ENCODE peak calls at places on chromosomes 5 and 9, in five cellular contexts. One of them, this sample, is unnamed. For H3K4me1, the result is how much of the 10 kb centered on the place peaks cover.

GRCh38 chr5:62607615-62608014 is 29.0 kb downstream of the LRRC70 start:
- DNase-seq in colonic mucosa: no peak
- DNase-seq in PC-9: no peak
- DNase-seq in A549: no peak
- DNase-seq in CD8-positive, alpha-beta T cell: no peak
- DNase-seq in this sample: no peak

GRCh38 chr5:112024769-112025168 is 267.8 kb upstream of the NREP start:
- DNase-seq in A549: no peak
- DNase-seq in CD8-positive, alpha-beta T cell: no peak
- DNase-seq in colonic mucosa: no peak
- DNase-seq in PC-9: no peak
- DNase-seq in this sample: no peak

GRCh38 chr9:87766697-87767096 is 40.8 kb downstream of the CTSL start:
- DNase-seq in colonic mucosa: no peak
- DNase-seq in A549: no peak
- DNase-seq in CD8-positive, alpha-beta T cell: no peak
- DNase-seq in PC-9: peak
- DNase-seq in this sample: no peak

GRCh38 chr5:2779459-2779858 is 28.0 kb upstream of the IRX2 start:
- DNase-seq in colonic mucosa: no peak
- DNase-seq in PC-9: no peak
- DNase-seq in A549: no peak
- DNase-seq in CD8-positive, alpha-beta T cell: no peak
- DNase-seq in this sample: no peak

GRCh38 chr5:132420706-132421272 is 51.3 kb downstream of the SLC22A5 start:
- DNase-seq in A549: no peak
- DNase-seq in colonic mucosa: peak
- DNase-seq in CD8-positive, alpha-beta T cell: no peak
- DNase-seq in PC-9: no peak
- DNase-seq in this sample: no peak

GRCh38 chr5:59390074-59390659 is 503.4 kb downstream of the PDE4D start:
- DNase-seq in colonic mucosa: peak
- DNase-seq in PC-9: no peak
- DNase-seq in CD8-positive, alpha-beta T cell: no peak
- DNase-seq in A549: no peak
- DNase-seq in this sample: peak

GRCh38 chr5:15983392-15983791 is 196.2 kb downstream of the MARCHF11 start:
- DNase-seq in A549: no peak
- DNase-seq in PC-9: no peak
- DNase-seq in colonic mucosa: no peak
- DNase-seq in CD8-positive, alpha-beta T cell: no peak
- DNase-seq in this sample: no peak

GRCh38 chr9:71725590-71726338 is 42.5 kb downstream of the CEMIP2 start:
- DNase-seq in PC-9: peak
- DNase-seq in A549: peak
- DNase-seq in CD8-positive, alpha-beta T cell: no peak
- DNase-seq in colonic mucosa: no peak
- DNase-seq in this sample: no peak

GRCh38 chr9:98552306-98552705 is 156.4 kb downstream of the GABBR2 start:
- DNase-seq in CD8-positive, alpha-beta T cell: peak
- DNase-seq in PC-9: peak
- DNase-seq in A549: no peak
- DNase-seq in colonic mucosa: peak
- DNase-seq in this sample: no peak

GRCh38 chr5:142246263-142246662 is 78.6 kb downstream of the SPRY4 start:
- DNase-seq in PC-9: no peak
- DNase-seq in CD8-positive, alpha-beta T cell: no peak
- DNase-seq in colonic mucosa: no peak
- DNase-seq in A549: no peak
- DNase-seq in this sample: no peak

GRCh38 chr9:118482311-118482710 is 778.1 kb downstream of the TLR4 start:
- DNase-seq in A549: no peak
- DNase-seq in colonic mucosa: no peak
- DNase-seq in PC-9: no peak
- DNase-seq in CD8-positive, alpha-beta T cell: no peak
- DNase-seq in this sample: no peak

GRCh38 chr9:81035171-81035570 is 654.2 kb downstream of the TLE1 start:
- DNase-seq in CD8-positive, alpha-beta T cell: no peak
- DNase-seq in PC-9: no peak
- DNase-seq in A549: no peak
- DNase-seq in colonic mucosa: no peak
- DNase-seq in this sample: no peak

GRCh38 chr5:101306391-101307137 is 403.5 kb upstream of the ST8SIA4 start:
- DNase-seq in colonic mucosa: no peak
- DNase-seq in A549: no peak
- DNase-seq in CD8-positive, alpha-beta T cell: no peak
- DNase-seq in PC-9: no peak
- DNase-seq in this sample: no peak

GRCh38 chr9:111955048-111955447 is 58.4 kb downstream of the UGCG start:
- DNase-seq in PC-9: no peak
- DNase-seq in colonic mucosa: no peak
- DNase-seq in A549: no peak
- DNase-seq in CD8-positive, alpha-beta T cell: no peak
- DNase-seq in this sample: no peak

GRCh38 chr9:111959468-111959941 is 62.9 kb downstream of the UGCG start:
- DNase-seq in CD8-positive, alpha-beta T cell: no peak
- DNase-seq in A549: peak
- DNase-seq in PC-9: peak
- DNase-seq in colonic mucosa: peak
- DNase-seq in this sample: no peak

GRCh38 chr9:111961011-111961410 is 64.4 kb downstream of the UGCG start:
- DNase-seq in PC-9: no peak
- DNase-seq in CD8-positive, alpha-beta T cell: no peak
- DNase-seq in A549: no peak
- DNase-seq in colonic mucosa: no peak
- DNase-seq in this sample: no peak

GRCh38 chr9:111959960-111960359 is 63.3 kb downstream of the UGCG start:
- DNase-seq in PC-9: no peak
- DNase-seq in CD8-positive, alpha-beta T cell: no peak
- DNase-seq in A549: no peak
- DNase-seq in colonic mucosa: no peak
- DNase-seq in this sample: no peak

DNA sequence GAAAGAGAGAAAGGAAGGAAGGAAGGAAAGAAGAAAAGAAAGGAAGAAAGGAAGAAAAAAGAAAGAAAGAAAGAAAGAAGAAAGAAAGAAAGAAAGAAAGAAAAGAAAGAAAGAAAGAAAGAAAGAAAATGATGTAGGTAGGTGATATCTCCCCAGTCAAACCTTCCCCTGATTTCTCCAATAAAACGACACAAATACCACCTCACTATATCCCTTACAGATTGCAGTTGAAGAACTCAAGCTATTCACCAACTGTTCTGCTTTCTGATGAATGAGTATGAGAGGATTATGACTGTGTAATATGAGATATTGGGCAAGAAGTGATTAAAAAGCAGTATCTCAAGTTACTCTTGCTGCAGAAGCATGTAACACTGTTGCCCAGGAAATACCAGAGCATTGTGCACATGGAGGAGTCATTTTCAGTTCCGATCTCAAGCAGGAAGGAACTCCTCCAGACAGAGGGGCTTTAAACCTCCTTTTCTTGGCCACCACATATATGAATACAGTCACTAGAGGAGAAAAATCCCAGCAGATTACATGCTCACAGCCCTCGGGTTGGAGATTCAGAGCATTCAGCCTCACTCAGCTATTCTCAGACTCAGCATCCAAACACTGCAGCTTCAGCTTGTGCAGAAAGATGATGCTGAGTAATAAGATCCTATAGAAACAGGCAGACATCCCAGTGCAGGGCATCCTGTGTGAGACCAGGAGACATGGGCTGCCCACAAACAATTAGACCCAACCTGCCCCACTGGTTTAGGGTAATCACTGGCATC is 61.4 kb downstream of the UGCG start:
- DNase-seq in CD8-positive, alpha-beta T cell: peak
- DNase-seq in A549: no peak
- DNase-seq in PC-9: peak
- DNase-seq in colonic mucosa: no peak
- DNase-seq in this sample: no peak
- H3K4me3 ChIP-seq in CD8-positive, alpha-beta T cell: no peak
- H3K4me3 ChIP-seq in A549: peak
- H3K4me3 ChIP-seq in PC-9: peak
- H3K4me3 ChIP-seq in colonic mucosa: no peak
- H3K4me3 ChIP-seq in this sample: no peak

GRCh38 chr5:33997331-33997983 is 10.4 kb downstream of the AMACR start:
- DNase-seq in CD8-positive, alpha-beta T cell: peak
- DNase-seq in PC-9: peak
- DNase-seq in A549: peak
- DNase-seq in colonic mucosa: peak
- DNase-seq in this sample: no peak
- TF ChIP-seq CTCF in CD8-positive, alpha-beta T cell: peak
- TF ChIP-seq CTCF in PC-9: peak
- TF ChIP-seq CTCF in A549: peak
- TF ChIP-seq CTCF in colonic mucosa: peak
- TF ChIP-seq CTCF in this sample: peak

DNA sequence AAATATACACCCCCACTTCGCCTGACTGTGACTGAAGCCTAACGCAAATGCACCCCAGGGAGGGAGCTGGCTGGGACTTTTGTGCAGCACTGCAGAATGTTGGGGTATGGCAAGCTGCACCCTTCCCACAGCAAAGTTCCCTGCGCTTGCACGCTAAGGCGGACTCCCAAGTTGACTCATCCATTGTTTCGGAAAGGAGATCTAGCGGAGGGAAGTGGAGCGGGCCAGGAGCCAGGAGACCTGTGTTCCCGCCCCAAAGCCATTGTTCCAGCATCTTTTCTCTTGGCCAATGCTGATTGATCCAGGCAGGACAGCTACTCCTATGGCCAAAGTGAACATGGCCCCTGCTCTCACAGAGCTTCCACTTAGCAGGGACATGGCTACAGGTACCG is 202.9 kb downstream of the AOPEP start:
- DNase-seq in A549: no peak
- DNase-seq in PC-9: peak
- DNase-seq in CD8-positive, alpha-beta T cell: no peak
- DNase-seq in colonic mucosa: no peak
- DNase-seq in this sample: peak
- H3K4me1 ChIP-seq in A549: half or more
- H3K4me1 ChIP-seq in PC-9: under half
- H3K4me1 ChIP-seq in CD8-positive, alpha-beta T cell: under half
- H3K4me1 ChIP-seq in colonic mucosa: under half
- H3K4me1 ChIP-seq in this sample: under half

DNA sequence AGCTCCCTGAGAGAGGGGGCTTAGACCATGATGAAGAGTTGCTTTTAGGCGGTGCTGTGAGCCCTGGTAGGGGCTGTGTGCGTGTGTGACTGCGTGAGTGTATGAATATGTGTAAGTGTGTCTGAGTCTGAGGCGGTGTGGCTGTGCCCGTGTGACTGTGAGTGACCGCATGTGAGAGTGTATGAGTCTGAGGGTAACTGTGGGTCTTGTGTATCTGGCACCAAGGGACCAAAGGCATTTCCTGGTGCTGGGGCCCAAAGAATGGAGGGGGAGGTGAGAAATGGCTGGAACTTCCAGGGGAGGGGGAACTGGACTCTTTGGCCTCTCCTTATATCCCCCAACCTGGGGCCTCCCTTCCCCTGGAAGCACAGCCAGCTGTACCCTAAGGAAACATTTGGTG is 1.1 kb downstream of the IL11RA start:
- DNase-seq in A549: no peak
- DNase-seq in CD8-positive, alpha-beta T cell: no peak
- DNase-seq in colonic mucosa: no peak
- DNase-seq in PC-9: no peak
- DNase-seq in this sample: no peak
- H3K4me3 ChIP-seq in A549: no peak
- H3K4me3 ChIP-seq in CD8-positive, alpha-beta T cell: no peak
- H3K4me3 ChIP-seq in colonic mucosa: no peak
- H3K4me3 ChIP-seq in PC-9: no peak
- H3K4me3 ChIP-seq in this sample: peak

GRCh38 chr5:12272389-12272788 is 368.1 kb upstream of the CTNND2 start:
- DNase-seq in colonic mucosa: no peak
- DNase-seq in PC-9: no peak
- DNase-seq in A549: no peak
- DNase-seq in CD8-positive, alpha-beta T cell: no peak
- DNase-seq in this sample: no peak
- TF ChIP-seq CTCF in colonic mucosa: no peak
- TF ChIP-seq CTCF in PC-9: no peak
- TF ChIP-seq CTCF in A549: no peak
- TF ChIP-seq CTCF in CD8-positive, alpha-beta T cell: no peak
- TF ChIP-seq CTCF in this sample: no peak

DNA sequence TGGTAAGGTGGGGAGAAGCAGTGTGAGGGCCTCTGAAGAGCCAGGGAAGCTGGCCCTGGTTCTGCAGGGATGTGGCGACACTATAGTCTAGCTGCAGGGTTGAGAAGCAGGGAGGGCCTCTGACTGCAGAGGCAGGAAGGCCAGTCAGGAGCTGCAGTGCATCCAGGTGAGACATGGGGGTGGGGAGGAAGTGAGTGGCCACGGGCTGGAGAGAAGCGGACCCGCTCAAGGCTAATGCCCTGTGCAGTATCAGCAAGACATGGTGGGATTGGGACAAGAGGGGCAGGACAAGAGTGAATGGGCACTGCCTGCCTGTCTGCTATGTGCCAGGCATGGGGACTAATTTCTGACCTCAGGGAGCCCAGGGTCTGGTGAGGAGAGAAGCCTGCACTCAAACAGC is 68.0 kb downstream of the PRRT1B start:
- DNase-seq in colonic mucosa: no peak
- DNase-seq in CD8-positive, alpha-beta T cell: no peak
- DNase-seq in A549: no peak
- DNase-seq in PC-9: no peak
- DNase-seq in this sample: no peak
- H3K4me1 ChIP-seq in colonic mucosa: under half
- H3K4me1 ChIP-seq in CD8-positive, alpha-beta T cell: under half
- H3K4me1 ChIP-seq in A549: under half
- H3K4me1 ChIP-seq in PC-9: under half
- H3K4me1 ChIP-seq in this sample: half or more

GRCh38 chr9:124675261-124676158 is 95.6 kb downstream of the NR6A1 start:
- DNase-seq in CD8-positive, alpha-beta T cell: no peak
- DNase-seq in PC-9: no peak
- DNase-seq in A549: no peak
- DNase-seq in colonic mucosa: no peak
- DNase-seq in this sample: no peak
- H3K4me3 ChIP-seq in CD8-positive, alpha-beta T cell: no peak
- H3K4me3 ChIP-seq in PC-9: no peak
- H3K4me3 ChIP-seq in A549: no peak
- H3K4me3 ChIP-seq in colonic mucosa: no peak
- H3K4me3 ChIP-seq in this sample: no peak

GRCh38 chr9:70510157-70510770 is 95.8 kb upstream of the KLF9 start:
- DNase-seq in PC-9: peak
- DNase-seq in A549: peak
- DNase-seq in colonic mucosa: peak
- DNase-seq in CD8-positive, alpha-beta T cell: no peak
- DNase-seq in this sample: peak
- TF ChIP-seq CTCF in PC-9: peak
- TF ChIP-seq CTCF in A549: peak
- TF ChIP-seq CTCF in colonic mucosa: peak
- TF ChIP-seq CTCF in CD8-positive, alpha-beta T cell: no peak
- TF ChIP-seq CTCF in this sample: peak

DNA sequence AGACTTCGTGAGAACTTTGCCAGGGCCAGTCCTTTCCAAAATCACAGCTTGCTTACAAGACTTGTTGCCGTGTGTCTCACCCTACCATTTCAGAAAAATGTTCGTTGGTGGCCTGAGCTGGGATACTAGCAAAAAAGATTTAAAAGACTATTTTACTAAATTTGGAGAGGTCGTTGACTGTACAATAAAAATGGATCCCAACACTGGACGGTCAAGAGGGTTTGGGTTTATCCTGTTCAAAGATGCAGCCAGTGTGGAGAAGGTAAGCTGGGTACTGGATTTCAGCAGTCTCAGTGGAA is 1.4 kb downstream of the HNRNPAB start:
- DNase-seq in PC-9: no peak
- DNase-seq in CD8-positive, alpha-beta T cell: no peak
- DNase-seq in A549: no peak
- DNase-seq in colonic mucosa: no peak
- DNase-seq in this sample: no peak
- H3K4me1 ChIP-seq in PC-9: under half
- H3K4me1 ChIP-seq in CD8-positive, alpha-beta T cell: under half
- H3K4me1 ChIP-seq in A549: under half
- H3K4me1 ChIP-seq in colonic mucosa: under half
- H3K4me1 ChIP-seq in this sample: under half

This sample was measured in heart right ventricle.